ENCODE peak calls at places on chromosome 4, in ten cellular contexts. V is lower lobe of right lung, R is dorsolateral prefrontal cortex, B is stomach, F is heart right ventricle, Y is AG09319, W is H9, J is BJ, Q is fibroblast of the aortic adventitia, I is coronary artery. O is an unnamed sample.

GRCh38 chr4:83503974-83504373 is 19.1 kb upstream of the ABRAXAS1 start:
- DNase-seq in W (no peak), F (no peak), Q (no peak), R (no peak), J (no peak), B (no peak), V (no peak), I (no peak), Y (no peak), O (no peak)

GRCh38 chr4:144645621-144646522 is at the start of gene HHIP:
- DNase-seq in F (peak), V (peak), R (peak), W (peak), Y (no peak), Q (peak), B (peak), I (no peak), J (no peak), O (peak)

GRCh38 chr4:121784975-121785374 is 16.1 kb upstream of the EXOSC9 start:
- DNase-seq in I (no peak), J (peak), B (no peak), Y (peak), W (no peak), Q (peak), F (no peak), R (no peak), V (no peak), O (no peak)

GRCh38 chr4:4870493-4871266 is 11.2 kb downstream of the MSX1 start:
- DNase-seq in B (no peak), J (no peak), W (no peak), V (no peak), F (no peak), I (no peak), R (no peak), Q (no peak), Y (no peak), O (no peak)

GRCh38 chr4:89482248-89482647 is 174.6 kb upstream of the GPRIN3 start:
- DNase-seq in R (no peak), I (no peak), F (no peak), V (no peak), J (no peak), W (peak), Q (peak), B (no peak), Y (no peak), O (no peak)

GRCh38 chr4:1376841-1377605 is 29.2 kb downstream of the NKX1-1 start:
- DNase-seq in V (peak), Q (no peak), B (no peak), F (peak), W (no peak), R (peak), I (no peak), Y (no peak), J (no peak), O (no peak)

GRCh38 chr4:82044141-82044993 is 329.4 kb downstream of the HNRNPD start:
- DNase-seq in F (peak), V (peak), B (peak), Y (no peak), J (no peak), I (no peak), W (peak), Q (peak), R (peak), O (peak)

GRCh38 chr4:79141530-79141929 is 184.3 kb downstream of the NAA11 start:
- DNase-seq in I (no peak), B (no peak), R (no peak), W (peak), Y (no peak), Q (peak), F (no peak), J (no peak), V (no peak), O (peak)

GRCh38 chr4:55255171-55255570 is 90.9 kb upstream of the SRD5A3 start:
- DNase-seq in I (no peak), W (no peak), Y (no peak), R (no peak), V (no peak), Q (peak), B (no peak), F (no peak), J (peak), O (no peak)

GRCh38 chr4:76895619-76896018 is 2.3 kb downstream of the SOWAHB start:
- DNase-seq in J (no peak), Y (no peak), F (no peak), Q (no peak), W (peak), R (no peak), I (no peak), V (no peak), B (no peak), O (no peak)
- TF ChIP-seq CTCF in J (no peak), Y (no peak), F (no peak), Q (no peak), W (peak), R (no peak), I (no peak), V (no peak), B (no peak), O (peak)

GRCh38 chr4:154545689-154546088 is 4.5 kb downstream of the PLRG1 start:
- DNase-seq in Y (no peak), F (no peak), I (no peak), R (no peak), Q (no peak), B (no peak), W (no peak), V (no peak), J (no peak), O (no peak)
- TF ChIP-seq CTCF in Y (no peak), F (no peak), I (no peak), R (no peak), Q (no peak), B (no peak), W (peak), V (no peak), J (no peak), O (peak)

DNA sequence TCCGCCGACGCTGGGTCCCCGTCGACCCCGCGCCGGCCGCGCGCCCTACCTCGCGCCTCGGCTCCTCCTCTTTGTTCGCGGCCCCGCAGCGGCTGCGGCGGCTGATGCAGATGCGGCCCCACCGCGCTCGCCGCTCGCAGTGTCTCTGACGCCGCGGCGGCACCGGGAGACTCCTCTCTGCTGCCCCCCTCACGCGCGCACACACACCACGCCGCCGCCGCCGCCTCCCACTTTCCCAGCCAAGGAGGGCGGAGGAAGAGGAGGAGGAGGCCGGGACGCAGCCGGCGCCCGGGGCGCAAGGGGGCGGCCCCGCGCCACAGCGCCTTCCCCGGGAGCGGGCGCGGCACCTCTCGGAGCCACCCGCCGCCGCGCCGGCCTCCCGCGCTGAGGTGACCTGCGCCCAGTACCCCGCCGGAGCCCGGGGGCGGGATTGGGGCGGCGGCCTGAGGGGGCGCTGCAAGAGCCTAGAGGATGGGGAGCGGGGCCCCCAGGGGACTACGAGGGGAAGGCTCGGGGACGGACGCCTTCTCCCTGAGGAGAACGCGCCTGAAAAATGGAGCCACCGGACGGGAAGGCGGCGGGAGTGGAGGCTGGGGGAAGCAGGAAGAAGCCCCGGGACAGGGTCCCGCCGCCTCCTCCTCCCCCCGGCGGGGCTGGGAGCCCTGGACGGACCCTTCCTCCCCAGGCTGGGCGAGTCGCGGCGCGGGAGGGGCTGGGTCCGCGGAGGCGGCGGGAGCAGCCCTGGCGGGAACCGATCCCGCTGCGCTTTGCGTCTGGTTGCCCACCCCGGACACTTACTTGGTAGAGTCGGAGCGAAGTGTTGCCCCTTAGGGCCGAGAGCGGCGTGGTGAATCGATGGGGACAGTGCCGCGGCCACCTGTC is at the start of gene SH3RF1:
- DNase-seq in I (peak), R (peak), F (peak), W (peak), Y (peak), J (no peak), Q (peak), V (peak), B (peak), O (peak)
- TF ChIP-seq CTCF in I (peak), R (peak), F (peak), W (peak), Y (no peak), J (peak), Q (peak), V (peak), B (peak), O (peak)

GRCh38 chr4:26787461-26788340 is 72.9 kb upstream of the STIM2 start:
- DNase-seq in Y (no peak), Q (peak), B (peak), V (no peak), W (peak), F (peak), R (no peak), I (no peak), J (no peak), O (no peak)
- TF ChIP-seq CTCF in Y (peak), Q (peak), B (peak), V (peak), W (peak), F (no peak), R (no peak), I (no peak), J (peak), O (no peak)

O was measured in progenitor cell of endocrine pancreas.